ENCODE peak calls at places on chromosomes 2 and 18, in four cellular contexts. X, V, A and C are unnamed samples.

GRCh38 chr2:120520929-120521912 is 175.3 kb downstream of the INHBB start:
- DNase-seq in X (no peak), V (peak), A (peak), C (peak)

GRCh38 chr2:50004667-50005066 is 850.4 kb upstream of the FSHR start:
- DNase-seq in X (no peak), V (peak), A (no peak), C (no peak)

GRCh38 chr18:79786781-79787526 is 10.8 kb upstream of the KCNG2 start:
- DNase-seq in X (no peak), V (no peak), A (no peak), C (no peak)

GRCh38 chr18:14933049-14933851 is 185.3 kb downstream of the ANKRD30B start:
- DNase-seq in X (no peak), V (no peak), A (no peak), C (no peak)

GRCh38 chr2:212814941-212815340 is 276.3 kb upstream of the ERBB4 start:
- DNase-seq in X (no peak), V (no peak), A (no peak), C (no peak)

GRCh38 chr2:68250652-68251186 is 1.6 kb downstream of the PPP3R1 start:
- DNase-seq in X (no peak), V (no peak), A (no peak), C (no peak)

GRCh38 chr18:61350578-61350977 is 17.3 kb downstream of the CDH20 start:
- DNase-seq in X (no peak), V (no peak), A (no peak), C (no peak)

GRCh38 chr2:195532255-195532627 is 124.8 kb upstream of the SLC39A10 start:
- DNase-seq in X (no peak), V (no peak), A (no peak), C (no peak)

GRCh38 chr2:113757059-113757657 is 716 bp upstream of the SLC35F5 start:
- DNase-seq in X (no peak), V (no peak), A (no peak), C (no peak)

GRCh38 chr2:10297950-10298349 is 4.8 kb upstream of the HPCAL1 start:
- DNase-seq in X (peak), V (no peak), A (peak), C (peak)

GRCh38 chr2:200966770-200967169 is 3.3 kb upstream of the ORC2 start:
- DNase-seq in X (no peak), V (no peak), A (peak), C (no peak)

GRCh38 chr2:235045973-235046343 is 94.1 kb downstream of the SH3BP4 start:
- DNase-seq in X (no peak), V (no peak), A (no peak), C (no peak)

GRCh38 chr18:75478996-75479870 is 51.7 kb upstream of the SMIM21 start:
- DNase-seq in X (no peak), V (peak), A (peak), C (peak)

GRCh38 chr2:203376173-203376572 is 48.0 kb downstream of the ABI2 start:
- DNase-seq in X (no peak), V (no peak), A (no peak), C (no peak)

GRCh38 chr2:223835701-223836532 is 1.5 kb downstream of the AP1S3 start:
- DNase-seq in X (no peak), V (no peak), A (no peak), C (no peak)

GRCh38 chr2:141182246-141182645 is 948.6 kb downstream of the LRP1B start:
- DNase-seq in X (no peak), V (no peak), A (no peak), C (no peak)

GRCh38 chr18:74281639-74282358 is 10.0 kb downstream of the CYB5A start:
- DNase-seq in X (no peak), V (no peak), A (no peak), C (no peak)

DNA sequence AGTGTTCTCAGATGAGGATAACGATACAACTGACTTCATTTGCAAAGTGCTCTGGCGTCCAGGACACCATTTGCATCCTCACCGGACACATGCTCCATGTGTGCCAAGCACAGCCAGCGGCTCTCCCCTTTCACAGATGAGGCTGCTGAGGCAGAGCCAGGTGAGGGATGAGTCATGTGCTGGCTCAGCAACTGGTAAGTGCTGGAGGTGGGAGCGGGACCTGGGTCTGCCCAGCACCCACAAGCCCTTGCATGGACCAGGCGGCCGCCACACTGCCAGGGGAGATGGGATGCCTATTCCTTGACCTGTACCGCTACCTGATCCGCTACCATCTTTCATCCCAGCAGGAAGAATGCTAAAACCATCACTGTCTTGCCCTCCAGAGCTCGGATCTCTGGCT is 86.2 kb upstream of the ASB18 start:
- DNase-seq in X (no peak), V (no peak), A (no peak), C (no peak)
- H3K27ac ChIP-seq in X (no peak), V (no peak), A (no peak), C (no peak)

GRCh38 chr2:231670892-231671616 is 37.3 kb upstream of the PTMA start:
- DNase-seq in X (peak), V (peak), A (no peak), C (peak)
- H3K27ac ChIP-seq in X (peak), V (no peak), A (peak), C (no peak)

GRCh38 chr18:10041180-10041579 is 127.4 kb downstream of the VAPA start:
- DNase-seq in X (no peak), V (no peak), A (no peak), C (no peak)

GRCh38 chr18:10042492-10042891 is 128.7 kb downstream of the VAPA start:
- DNase-seq in X (no peak), V (no peak), A (no peak), C (no peak)

GRCh38 chr18:10037181-10037580 is 123.4 kb downstream of the VAPA start:
- DNase-seq in X (no peak), V (no peak), A (no peak), C (no peak)

GRCh38 chr18:10038268-10038667 is 124.5 kb downstream of the VAPA start:
- DNase-seq in X (no peak), V (no peak), A (no peak), C (no peak)

DNA sequence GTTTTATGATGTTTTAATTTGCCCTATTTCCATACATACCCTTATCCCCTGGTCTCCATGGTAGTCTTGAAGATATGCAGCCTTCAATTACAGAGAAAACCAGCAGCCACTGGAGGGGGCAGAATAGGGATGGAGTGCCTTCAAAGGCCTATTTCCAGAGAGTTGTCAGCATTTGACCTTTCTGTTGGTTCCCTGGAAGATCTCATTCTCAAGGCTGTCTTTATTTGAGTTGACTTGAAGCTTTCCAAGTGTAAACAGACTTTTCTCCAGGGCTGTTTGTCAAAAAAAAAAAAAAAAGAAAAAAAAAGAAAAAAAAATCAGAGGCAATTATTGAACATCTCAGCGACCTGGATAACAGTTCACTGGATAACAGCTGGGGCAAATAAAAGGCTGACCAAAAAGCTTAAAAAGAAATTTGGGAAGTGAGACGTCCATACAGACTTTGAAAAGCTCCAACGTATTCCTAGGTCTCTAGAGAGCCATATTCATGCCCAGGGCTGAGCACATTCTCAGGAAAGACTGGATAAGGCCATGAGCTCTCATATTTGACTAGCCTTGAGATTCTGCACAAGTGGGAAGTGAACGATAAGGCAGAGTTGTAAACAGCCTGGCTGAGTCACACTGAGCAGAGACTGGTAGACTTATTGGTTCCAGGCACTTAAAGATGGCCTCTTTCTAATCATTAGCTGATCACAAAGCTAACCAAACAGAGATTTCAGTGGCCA is 126.6 kb downstream of the VAPA start:
- DNase-seq in X (no peak), V (no peak), A (no peak), C (no peak)
- H3K27ac ChIP-seq in X (peak), V (no peak), A (no peak), C (no peak)

DNA sequence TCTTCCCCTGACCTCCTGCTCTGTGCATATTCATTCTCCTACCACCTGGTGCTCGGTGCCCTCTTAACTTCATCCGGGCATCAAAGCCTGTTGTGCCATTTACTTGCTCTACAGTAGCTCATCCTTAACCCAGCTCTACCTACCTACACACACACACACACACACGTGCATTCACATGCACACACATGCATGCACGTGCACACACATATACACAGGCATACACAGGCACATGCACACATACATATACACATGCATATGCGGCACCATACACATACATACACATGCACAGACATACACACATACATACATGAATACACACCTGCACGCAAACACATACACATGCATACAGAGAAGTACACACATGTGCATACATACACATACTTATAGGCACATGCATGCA is 14.5 kb downstream of the MAL start:
- DNase-seq in X (no peak), V (no peak), A (no peak), C (no peak)
- H3K27ac ChIP-seq in X (no peak), V (no peak), A (no peak), C (no peak)

DNA sequence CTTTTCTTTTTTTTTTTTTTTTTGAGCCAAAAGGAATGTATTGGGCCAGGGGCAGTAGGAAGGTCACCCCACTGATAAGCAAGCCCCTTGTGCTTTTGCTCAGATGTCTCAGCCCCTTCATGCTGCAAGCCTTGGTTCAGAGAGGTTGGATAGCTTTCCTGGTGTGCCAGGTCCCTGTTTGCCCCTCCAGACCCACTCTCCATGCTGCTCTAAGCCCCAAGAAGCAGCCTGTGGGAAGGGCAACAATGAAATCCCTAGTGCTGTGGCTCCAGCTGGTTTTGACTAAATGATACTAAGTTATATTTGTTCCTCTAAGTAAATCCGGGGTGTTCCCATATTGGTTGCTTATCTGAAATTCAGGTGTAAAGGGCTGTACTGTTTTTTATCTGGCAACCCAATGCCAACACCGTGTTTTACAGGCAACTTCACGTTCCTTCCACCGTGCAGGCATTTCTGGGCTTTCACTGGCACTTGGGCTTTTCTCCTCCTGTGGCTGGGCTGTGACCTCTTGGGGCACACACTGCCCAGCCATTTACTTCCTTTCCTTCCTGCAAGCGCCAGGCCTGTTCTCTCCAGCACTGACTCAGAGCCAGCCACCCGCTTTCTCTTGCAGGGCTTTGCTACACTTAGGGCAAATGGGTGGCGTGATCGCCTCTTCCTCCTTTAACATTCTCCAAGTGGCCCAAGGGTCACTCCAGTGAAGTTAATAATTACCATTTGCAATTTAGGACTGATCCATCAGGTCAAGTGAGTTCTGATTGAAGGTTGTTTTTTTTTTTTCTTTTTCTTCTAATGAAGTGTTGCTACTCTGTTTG is 21.6 kb downstream of the MERTK start:
- DNase-seq in X (peak), V (no peak), A (no peak), C (no peak)
- H3K27ac ChIP-seq in X (peak), V (no peak), A (no peak), C (no peak)

DNA sequence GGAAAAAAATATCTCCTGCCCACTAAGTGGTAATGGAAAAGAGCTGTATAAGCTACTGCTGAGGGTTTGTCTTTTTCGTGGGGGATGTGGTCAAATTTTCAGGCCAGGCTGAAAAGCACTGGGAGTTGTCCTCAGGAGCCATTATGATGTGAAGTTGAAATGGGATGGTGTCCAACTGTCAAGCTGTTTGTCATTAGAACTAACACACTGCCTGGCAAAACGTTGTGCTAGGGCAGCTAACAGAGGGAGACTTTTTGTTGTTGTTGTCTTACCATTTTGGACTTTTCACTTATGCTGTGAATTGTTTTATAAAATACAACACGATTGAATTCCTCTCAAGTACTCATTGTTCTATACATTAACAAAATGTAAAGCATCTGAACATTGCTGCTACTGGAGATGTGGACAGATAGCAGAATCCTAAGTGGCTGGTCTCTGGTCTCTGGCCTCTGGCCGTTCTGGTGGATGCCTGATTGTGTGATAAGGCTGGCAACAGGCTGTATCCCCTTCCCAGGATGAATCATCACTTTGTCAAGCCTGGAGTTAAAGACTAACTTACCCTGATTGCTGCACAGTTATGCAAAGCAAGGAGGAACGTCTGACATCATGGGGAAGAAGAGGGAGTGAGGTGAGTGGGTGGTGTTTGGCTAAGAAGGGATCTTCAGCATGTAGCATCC is 2.3 kb downstream of the MYO1B start:
- DNase-seq in X (peak), V (no peak), A (peak), C (peak)
- H3K27ac ChIP-seq in X (peak), V (no peak), A (no peak), C (peak)

GRCh38 chr2:6914829-6915228 is 2.4 kb upstream of the RNF144A start:
- DNase-seq in X (no peak), V (no peak), A (peak), C (no peak)

GRCh38 chr2:6911721-6912120 is 5.5 kb upstream of the RNF144A start:
- DNase-seq in X (no peak), V (no peak), A (no peak), C (no peak)

GRCh38 chr2:6916224-6916623 is 988 bp upstream of the RNF144A start:
- DNase-seq in X (no peak), V (no peak), A (no peak), C (no peak)

GRCh38 chr2:6915399-6915798 is 1.8 kb upstream of the RNF144A start:
- DNase-seq in X (no peak), V (no peak), A (no peak), C (no peak)

GRCh38 chr2:6913415-6914157 is 3.6 kb upstream of the RNF144A start:
- DNase-seq in X (no peak), V (no peak), A (no peak), C (no peak)
- H3K27ac ChIP-seq in X (no peak), V (no peak), A (no peak), C (no peak)

GRCh38 chr18:67154979-67155378 is 361.5 kb downstream of the DSEL start:
- DNase-seq in X (no peak), V (peak), A (no peak), C (no peak)
- H3K27ac ChIP-seq in X (no peak), V (no peak), A (no peak), C (no peak)

GRCh38 chr2:26255735-26256384 is 11.1 kb downstream of the HADHB start:
- DNase-seq in X (peak), V (no peak), A (no peak), C (no peak)
- H3K27ac ChIP-seq in X (peak), V (no peak), A (no peak), C (no peak)